ENCODE peak calls at places on chromosomes 2 and 18, in five cellular contexts. F is NCI-H1105 treated with DMSO at 0.1 percent for 48 hours, H is GM04503, G is activated T-cell treated with anti-CD3 and anti-CD28 coated beads for 1 hour, Z is anterior cingulate cortex. Q is an unnamed sample.

GRCh38 chr2:64769392-64770044 is 115.8 kb upstream of the SERTAD2 start:
- DNase-seq in G (no peak), F (no peak), Z (no peak), H (no peak), Q (no peak)

GRCh38 chr2:239540174-239540573 is 139.4 kb upstream of the HDAC4 start:
- DNase-seq in Z (no peak), F (no peak), H (no peak), G (no peak), Q (no peak)

GRCh38 chr2:147204102-147204501 is 640.7 kb upstream of the ACVR2A start:
- DNase-seq in G (no peak), Z (no peak), F (no peak), H (peak), Q (no peak)

GRCh38 chr2:46909771-46910419 is 5.7 kb downstream of the MCFD2 start:
- DNase-seq in G (no peak), F (no peak), H (peak), Z (no peak), Q (no peak)

GRCh38 chr18:23827681-23828080 is 138.4 kb downstream of the LAMA3 start:
- DNase-seq in Z (no peak), G (no peak), F (no peak), H (no peak), Q (no peak)

GRCh38 chr2:159497256-159497655 is 119.1 kb downstream of the BAZ2B start:
- DNase-seq in F (no peak), Z (no peak), H (peak), G (no peak), Q (no peak)

GRCh38 chr2:132911726-132912724 is 242.0 kb upstream of the LYPD1 start:
- DNase-seq in H (no peak), F (no peak), Z (no peak), G (no peak), Q (peak)

GRCh38 chr18:49899647-49900330 is 86.5 kb upstream of the ACAA2 start:
- DNase-seq in H (no peak), F (peak), Z (no peak), G (no peak), Q (no peak)

GRCh38 chr2:186709529-186710455 is 15.9 kb downstream of the FAM171B start:
- DNase-seq in F (no peak), H (no peak), Z (no peak), G (no peak), Q (no peak)

GRCh38 chr2:237024255-237024654 is 61.4 kb upstream of the COPS8 start:
- DNase-seq in F (no peak), H (no peak), Z (no peak), G (no peak), Q (no peak)

GRCh38 chr2:209609531-209609930 is 162.1 kb upstream of the UNC80 start:
- DNase-seq in H (no peak), G (no peak), Z (no peak), F (no peak), Q (no peak)

GRCh38 chr2:157194097-157194688 is 63.3 kb upstream of the GALNT5 start:
- DNase-seq in G (no peak), H (no peak), F (peak), Z (no peak), Q (no peak)

GRCh38 chr2:183487316-183487715 is 363.1 kb downstream of the NUP35 start:
- DNase-seq in G (no peak), H (no peak), Z (no peak), F (no peak), Q (no peak)

GRCh38 chr2:27989149-27989548 is 98.6 kb downstream of the BABAM2 start:
- DNase-seq in H (no peak), Z (no peak), F (no peak), G (no peak), Q (no peak)

GRCh38 chr2:152359573-152360363 is 24.8 kb downstream of the FMNL2 start:
- DNase-seq in F (no peak), G (no peak), Z (no peak), H (no peak), Q (no peak)

GRCh38 chr2:35220471-35220870 is 1135.1 kb upstream of the CRIM1 start:
- DNase-seq in Z (no peak), F (no peak), G (no peak), H (no peak), Q (no peak)

GRCh38 chr2:132701810-132702209 is 31.8 kb upstream of the LYPD1 start:
- DNase-seq in Z (no peak), G (no peak), H (no peak), F (no peak), Q (no peak)

GRCh38 chr2:20198001-20198400 is 26.9 kb downstream of the SDC1 start:
- DNase-seq in Z (no peak), H (no peak), G (no peak), F (peak), Q (no peak)

GRCh38 chr18:9594782-9595181 is 19.6 kb downstream of the PPP4R1 start:
- DNase-seq in F (no peak), G (no peak), Z (no peak), H (no peak), Q (no peak)

GRCh38 chr18:78562446-78563020 is 417.1 kb upstream of the SALL3 start:
- DNase-seq in Z (no peak), H (no peak), G (no peak), F (no peak), Q (no peak)

GRCh38 chr2:220034356-220035121 is 407.1 kb downstream of the SLC4A3 start:
- DNase-seq in F (no peak), G (no peak), H (peak), Z (no peak), Q (no peak)

GRCh38 chr2:85712261-85712660 is 18.1 kb downstream of the GNLY start:
- DNase-seq in H (no peak), Z (no peak), G (no peak), F (no peak), Q (no peak)

GRCh38 chr18:47118986-47119385 is 31.3 kb downstream of the HDHD2 start:
- DNase-seq in H (peak), Z (no peak), G (no peak), F (no peak), Q (no peak)

GRCh38 chr2:196230051-196230450 is 58.7 kb upstream of the STK17B start:
- DNase-seq in F (no peak), G (peak), Z (no peak), H (no peak), Q (no peak)

GRCh38 chr2:158953926-158954763 is 14.3 kb upstream of the TANC1 start:
- DNase-seq in G (no peak), Z (no peak), F (peak), H (peak), Q (no peak)

GRCh38 chr2:120381661-120382060 is 35.7 kb downstream of the INHBB start:
- DNase-seq in H (no peak), G (no peak), Z (no peak), F (no peak), Q (no peak)

GRCh38 chr2:64876137-64876647 is 113.0 kb upstream of the SLC1A4 start:
- DNase-seq in H (peak), F (no peak), Z (no peak), G (no peak), Q (no peak)

GRCh38 chr2:3703236-3703682 is at the start of gene DCDC2C:
- DNase-seq in Z (no peak), H (no peak), F (no peak), G (no peak), Q (no peak)

GRCh38 chr2:81835318-81836000 is 1530.9 kb upstream of the LRRTM1 start:
- DNase-seq in Z (no peak), F (no peak), H (no peak), G (no peak), Q (no peak)

GRCh38 chr2:47867205-47867604 is 39.1 kb downstream of the FBXO11 start:
- DNase-seq in F (peak), Z (no peak), H (peak), G (no peak), Q (no peak)

GRCh38 chr18:22066083-22066485 is 103.3 kb upstream of the GATA6 start:
- DNase-seq in H (no peak), G (no peak), Z (no peak), F (peak), Q (no peak)

GRCh38 chr18:58321986-58322385 is 278.0 kb downstream of the NEDD4L start:
- DNase-seq in G (peak), F (peak), Z (peak), H (peak), Q (no peak)

GRCh38 chr2:146818122-146818521 is 1026.7 kb upstream of the ACVR2A start:
- DNase-seq in H (no peak), F (no peak), G (no peak), Z (no peak), Q (no peak)

GRCh38 chr2:120468136-120468535 is 122.2 kb downstream of the INHBB start:
- DNase-seq in H (no peak), G (no peak), F (no peak), Z (no peak), Q (no peak)